ENCODE peak calls at places on chromosomes 2 and 18, in five cellular contexts. V, K, A, Y and Z are unnamed samples. For H3K4me1, the result is how much of the 10 kb centered on the place peaks cover.

GRCh38 chr2:242010567-242011513 is 141.3 kb downstream of the RTP5 start:
- DNase-seq in V (no peak), Y (no peak), A (no peak), K (no peak), Z (peak)

GRCh38 chr2:17615728-17616351 is 75.3 kb downstream of the VSNL1 start:
- DNase-seq in Y (no peak), A (peak), V (no peak), K (no peak), Z (no peak)

GRCh38 chr2:160646684-160647444 is 153.3 kb upstream of the RBMS1 start:
- DNase-seq in Y (no peak), K (no peak), A (peak), V (no peak), Z (no peak)

GRCh38 chr2:102155703-102156515 is 13.4 kb downstream of the IL1R1 start:
- DNase-seq in A (no peak), V (no peak), Y (no peak), K (no peak), Z (no peak)

GRCh38 chr2:85954918-85955420 is 66.2 kb upstream of the ST3GAL5 start:
- DNase-seq in Y (no peak), A (no peak), V (no peak), K (peak), Z (no peak)

GRCh38 chr18:39494211-39494896 is 1928.8 kb upstream of the CELF4 start:
- DNase-seq in A (no peak), Y (no peak), V (no peak), K (no peak), Z (no peak)

GRCh38 chr2:68282814-68283812 is 30.8 kb upstream of the PPP3R1 start:
- DNase-seq in Y (no peak), K (no peak), A (no peak), V (peak), Z (peak)

GRCh38 chr2:61470122-61470951 is 550 bp downstream of the USP34 start:
- DNase-seq in Y (peak), K (peak), V (no peak), A (peak), Z (no peak)

GRCh38 chr2:99420031-99420430 is 69.8 kb downstream of the REV1 start:
- DNase-seq in A (no peak), V (no peak), K (no peak), Y (no peak), Z (no peak)

GRCh38 chr18:5066380-5066977 is 130.6 kb downstream of the AKAIN1 start:
- DNase-seq in A (no peak), Y (peak), V (no peak), K (no peak), Z (peak)

GRCh38 chr2:149191915-149192314 is 138.5 kb upstream of the LYPD6 start:
- DNase-seq in V (no peak), A (no peak), K (no peak), Y (no peak), Z (no peak)

GRCh38 chr2:235217814-235218213 is 266.0 kb downstream of the SH3BP4 start:
- DNase-seq in Y (no peak), K (no peak), V (no peak), A (no peak), Z (no peak)

GRCh38 chr2:196544906-196545433 is 94.5 kb upstream of the CCDC150 start:
- DNase-seq in Y (no peak), A (no peak), K (no peak), V (no peak), Z (no peak)

GRCh38 chr18:13137041-13137938 is 81.3 kb upstream of the LDLRAD4 start:
- DNase-seq in K (peak), Y (peak), A (no peak), V (peak), Z (peak)

DNA sequence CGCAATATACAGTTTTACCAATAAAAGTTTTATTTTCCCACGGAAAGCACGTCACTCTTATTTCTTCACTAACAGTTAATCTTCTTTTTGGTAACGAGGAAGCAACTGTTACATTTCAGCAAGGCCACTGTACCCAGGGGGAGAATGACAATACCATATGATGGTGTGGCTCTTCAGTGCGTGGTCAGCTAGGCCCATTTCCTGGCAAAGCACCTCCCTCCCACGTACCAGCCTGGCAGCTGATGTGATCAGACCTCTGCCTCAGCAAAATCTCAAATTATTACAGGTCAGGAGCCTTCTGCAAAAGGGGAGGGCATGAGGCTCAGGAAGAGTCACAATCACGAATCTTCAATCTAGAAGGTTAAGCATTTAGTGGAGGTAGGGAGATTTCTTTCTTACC is 55.4 kb downstream of the KLF7 start:
- DNase-seq in A (no peak), Y (no peak), V (no peak), K (no peak), Z (no peak)
- H3K4me1 ChIP-seq in A (under half), Y (under half), V (under half), K (under half), Z (under half)

DNA sequence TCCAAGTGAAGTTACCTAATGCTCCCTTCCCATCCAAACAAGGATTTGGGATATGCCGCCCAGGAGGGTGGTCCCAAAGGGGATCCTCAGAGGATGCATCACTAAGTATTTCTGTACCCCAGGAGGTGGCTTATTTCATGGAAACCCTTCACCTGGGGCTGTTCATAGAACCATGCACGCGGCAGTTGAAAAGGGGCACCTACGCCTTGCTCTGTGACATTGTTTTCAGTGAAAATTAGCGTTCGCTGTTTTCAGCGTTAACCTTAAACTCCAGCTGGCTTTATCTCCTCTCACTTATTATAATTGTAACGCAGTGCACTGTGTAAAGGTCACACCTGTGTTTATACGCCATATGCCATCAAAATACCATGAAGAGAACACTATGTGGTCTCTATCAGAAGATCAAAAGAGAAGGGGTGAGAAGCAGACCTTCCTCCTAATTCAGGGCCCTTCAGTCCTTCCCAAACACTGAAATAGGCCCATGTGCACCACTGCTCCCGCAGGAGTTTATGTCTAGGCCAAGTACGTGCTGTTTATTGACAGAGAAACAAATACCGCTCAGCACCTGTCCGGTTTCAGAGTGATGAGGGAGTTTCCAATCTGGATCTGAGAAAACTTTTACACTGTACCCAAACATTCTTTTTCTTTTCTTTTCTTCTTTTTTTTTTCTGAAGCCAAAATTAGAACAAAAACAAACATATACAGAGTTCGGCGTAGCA is 162.1 kb downstream of the BCL2 start:
- DNase-seq in Y (no peak), K (no peak), V (peak), A (no peak), Z (peak)
- H3K27ac ChIP-seq in Y (peak), K (no peak), V (peak), A (no peak), Z (peak)

DNA sequence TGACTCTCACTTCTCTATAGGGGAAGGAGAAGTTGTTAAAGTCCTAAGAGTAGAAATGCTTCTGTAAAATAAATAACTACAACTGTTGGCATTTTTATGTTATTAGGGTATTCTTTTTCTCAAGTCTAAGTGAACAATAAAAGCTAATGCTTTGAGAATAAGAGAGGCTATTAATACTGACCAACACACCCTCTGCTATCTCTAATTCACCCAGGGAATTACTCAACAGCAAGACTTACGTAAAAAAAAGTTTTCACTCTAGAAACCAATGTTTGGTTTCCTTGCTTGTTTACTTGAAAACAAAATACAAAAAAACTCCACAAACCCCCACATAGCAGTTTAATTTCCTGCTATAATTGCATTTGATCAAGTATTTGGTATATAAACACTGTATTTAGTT is 25.2 kb downstream of the CHN1 start:
- DNase-seq in Y (no peak), K (no peak), V (no peak), A (no peak), Z (no peak)
- H3K4me1 ChIP-seq in Y (under half), K (under half), V (under half), A (under half), Z (under half)

GRCh38 chr2:214808481-214808931 is 977 bp downstream of the BARD1 start:
- DNase-seq in K (no peak), A (no peak), Y (no peak), V (no peak), Z (no peak)

GRCh38 chr2:214816135-214816534 is 6.7 kb upstream of the BARD1 start:
- DNase-seq in K (no peak), A (no peak), V (no peak), Y (no peak), Z (no peak)

GRCh38 chr2:214809751-214810564 is 475 bp upstream of the BARD1 start:
- DNase-seq in V (peak), Y (peak), K (peak), A (peak), Z (peak)

GRCh38 chr2:214808961-214809750 is at the start of gene BARD1:
- DNase-seq in K (peak), V (peak), Y (peak), A (peak), Z (peak)

DNA sequence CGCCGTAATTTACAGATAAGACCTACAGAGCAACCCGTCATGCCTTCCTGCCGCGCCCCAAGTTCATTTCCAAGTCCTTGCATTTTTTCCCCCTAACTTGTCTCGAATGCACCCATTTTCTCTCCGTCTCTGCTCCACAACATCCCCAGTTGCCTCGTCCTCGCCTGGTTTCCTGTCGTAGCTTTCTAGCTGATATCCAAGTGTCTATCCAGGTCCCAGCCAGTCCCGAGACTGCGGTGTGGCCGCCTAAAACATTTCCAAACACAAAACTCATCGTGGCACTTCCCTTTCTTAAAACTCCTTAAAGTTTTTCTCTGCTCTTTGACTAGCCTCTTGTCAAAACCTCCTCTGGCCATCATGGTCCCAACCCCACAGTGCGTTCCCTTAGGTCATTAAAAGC is 1.2 kb upstream of the BARD1 start:
- DNase-seq in A (peak), Y (peak), K (peak), V (no peak), Z (no peak)
- H3K27ac ChIP-seq in A (peak), Y (no peak), K (peak), V (peak), Z (no peak)